ENCODE peak calls at places on chromosomes 12 and 14, in five cellular contexts. One of them, this sample, is unnamed.

GRCh38 chr12:94244165-94245133 is 96.1 kb downstream of the PLXNC1 start:
- DNase-seq in AG04449: no peak
- DNase-seq in tibial nerve: no peak
- DNase-seq in heart left ventricle: peak
- DNase-seq in spleen: peak
- DNase-seq in this sample: no peak

GRCh38 chr14:69260246-69260978 is 454 bp downstream of the GALNT16 start:
- DNase-seq in heart left ventricle: no peak
- DNase-seq in AG04449: no peak
- DNase-seq in spleen: no peak
- DNase-seq in tibial nerve: no peak
- DNase-seq in this sample: no peak

GRCh38 chr12:115944392-115944742 is 333.1 kb downstream of the MED13L start:
- DNase-seq in AG04449: no peak
- DNase-seq in tibial nerve: no peak
- DNase-seq in spleen: no peak
- DNase-seq in heart left ventricle: no peak
- DNase-seq in this sample: no peak

GRCh38 chr14:93044116-93044515 is 71.6 kb downstream of the ITPK1 start:
- DNase-seq in tibial nerve: no peak
- DNase-seq in spleen: no peak
- DNase-seq in AG04449: no peak
- DNase-seq in heart left ventricle: no peak
- DNase-seq in this sample: no peak

GRCh38 chr14:59325906-59326305 is 137.4 kb downstream of the DAAM1 start:
- DNase-seq in tibial nerve: no peak
- DNase-seq in heart left ventricle: no peak
- DNase-seq in AG04449: no peak
- DNase-seq in spleen: no peak
- DNase-seq in this sample: no peak

GRCh38 chr14:49982082-49982481 is 89.2 kb downstream of the ARF6 start:
- DNase-seq in spleen: no peak
- DNase-seq in heart left ventricle: no peak
- DNase-seq in tibial nerve: no peak
- DNase-seq in AG04449: no peak
- DNase-seq in this sample: no peak

GRCh38 chr12:26701604-26702215 is 131.3 kb downstream of the ITPR2 start:
- DNase-seq in tibial nerve: no peak
- DNase-seq in spleen: no peak
- DNase-seq in AG04449: no peak
- DNase-seq in heart left ventricle: no peak
- DNase-seq in this sample: no peak

GRCh38 chr14:73058923-73059311 is 583 bp downstream of the RBM25 start:
- DNase-seq in heart left ventricle: no peak
- DNase-seq in AG04449: no peak
- DNase-seq in spleen: no peak
- DNase-seq in tibial nerve: no peak
- DNase-seq in this sample: no peak

GRCh38 chr12:76530531-76530930 is 29.0 kb downstream of the OSBPL8 start:
- DNase-seq in heart left ventricle: no peak
- DNase-seq in spleen: no peak
- DNase-seq in AG04449: no peak
- DNase-seq in tibial nerve: no peak
- DNase-seq in this sample: no peak

GRCh38 chr12:76532520-76532919 is 27.1 kb downstream of the OSBPL8 start:
- DNase-seq in heart left ventricle: no peak
- DNase-seq in spleen: no peak
- DNase-seq in tibial nerve: no peak
- DNase-seq in AG04449: no peak
- DNase-seq in this sample: no peak

GRCh38 chr12:76533331-76533730 is 26.2 kb downstream of the OSBPL8 start:
- DNase-seq in tibial nerve: no peak
- DNase-seq in AG04449: no peak
- DNase-seq in spleen: no peak
- DNase-seq in heart left ventricle: no peak
- DNase-seq in this sample: no peak

GRCh38 chr12:76529226-76529918 is 30.2 kb downstream of the OSBPL8 start:
- DNase-seq in heart left ventricle: no peak
- DNase-seq in tibial nerve: no peak
- DNase-seq in spleen: no peak
- DNase-seq in AG04449: no peak
- DNase-seq in this sample: no peak

GRCh38 chr12:76531056-76531455 is 28.5 kb downstream of the OSBPL8 start:
- DNase-seq in tibial nerve: no peak
- DNase-seq in spleen: no peak
- DNase-seq in heart left ventricle: no peak
- DNase-seq in AG04449: no peak
- DNase-seq in this sample: no peak
- TF ChIP-seq CTCF in tibial nerve: no peak
- TF ChIP-seq CTCF in spleen: no peak
- TF ChIP-seq CTCF in heart left ventricle: no peak
- TF ChIP-seq CTCF in AG04449: no peak
- TF ChIP-seq CTCF in this sample: no peak

DNA sequence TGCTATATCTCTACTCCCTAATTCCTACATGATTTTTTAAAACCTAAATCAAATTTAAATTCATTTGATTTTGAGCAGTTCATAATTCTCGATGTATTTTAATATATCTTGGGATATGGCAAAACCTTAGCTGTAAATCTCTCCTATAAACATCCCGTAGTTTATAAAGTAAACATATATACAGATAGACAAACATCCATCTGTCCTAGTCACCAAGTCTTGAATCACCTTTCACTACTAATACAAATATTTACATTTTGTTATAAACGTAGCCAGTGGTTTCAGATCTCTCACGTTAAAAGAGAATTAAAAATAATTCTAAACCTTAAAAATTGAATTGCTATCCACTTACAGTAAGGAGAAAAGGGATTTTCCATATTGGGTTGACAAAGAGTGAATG is 107.0 kb downstream of the TSHR start:
- DNase-seq in AG04449: no peak
- DNase-seq in heart left ventricle: no peak
- DNase-seq in tibial nerve: no peak
- DNase-seq in spleen: no peak
- DNase-seq in this sample: no peak
- H3K4me3 ChIP-seq in AG04449: no peak
- H3K4me3 ChIP-seq in heart left ventricle: no peak
- H3K4me3 ChIP-seq in tibial nerve: no peak
- H3K4me3 ChIP-seq in spleen: no peak
- H3K4me3 ChIP-seq in this sample: no peak

DNA sequence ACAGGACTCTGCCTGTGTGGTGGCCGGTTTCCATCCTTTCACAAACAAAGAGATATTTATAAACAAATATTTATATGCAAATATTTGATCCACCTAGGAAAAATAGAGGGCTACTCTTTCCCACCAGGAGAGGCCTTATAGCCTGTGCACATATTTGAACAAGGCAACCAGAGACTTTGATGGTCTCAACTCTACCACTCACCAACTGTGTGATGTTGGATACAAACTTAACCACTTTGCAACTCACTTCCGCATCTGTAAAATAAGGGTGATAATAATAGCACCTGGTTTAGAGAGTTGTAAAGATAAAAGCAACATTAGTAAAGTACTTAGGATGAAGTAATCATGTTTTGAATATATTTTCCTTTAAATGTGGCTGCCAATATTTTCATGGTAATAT is 1.5 kb upstream of the CLEC12A start:
- DNase-seq in tibial nerve: no peak
- DNase-seq in heart left ventricle: no peak
- DNase-seq in AG04449: no peak
- DNase-seq in spleen: no peak
- DNase-seq in this sample: no peak
- TF ChIP-seq CTCF in tibial nerve: no peak
- TF ChIP-seq CTCF in heart left ventricle: no peak
- TF ChIP-seq CTCF in AG04449: no peak
- TF ChIP-seq CTCF in spleen: no peak
- TF ChIP-seq CTCF in this sample: no peak

DNA sequence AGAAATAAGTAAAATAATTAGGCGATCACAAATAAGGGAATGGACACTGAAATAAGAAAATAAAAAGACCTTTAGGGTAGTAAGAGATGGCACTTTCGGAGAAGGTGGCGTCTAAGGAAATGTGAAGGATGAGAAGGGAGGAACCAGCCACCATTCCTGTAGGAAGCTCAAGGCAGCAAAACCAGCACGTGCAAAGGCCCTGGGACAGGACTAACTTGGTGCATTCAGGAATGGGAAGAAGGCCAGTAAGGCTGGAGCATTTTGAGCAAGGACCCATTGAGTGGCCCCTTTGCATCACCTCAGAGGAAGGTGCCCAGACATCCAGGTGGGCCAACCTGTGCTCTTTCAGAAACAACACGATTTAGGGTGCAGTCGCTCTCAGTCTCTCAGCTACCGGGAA is 738 bp upstream of the VPS37B start:
- DNase-seq in tibial nerve: no peak
- DNase-seq in heart left ventricle: no peak
- DNase-seq in AG04449: no peak
- DNase-seq in spleen: no peak
- DNase-seq in this sample: no peak
- H3K4me3 ChIP-seq in tibial nerve: no peak
- H3K4me3 ChIP-seq in heart left ventricle: no peak
- H3K4me3 ChIP-seq in AG04449: no peak
- H3K4me3 ChIP-seq in spleen: no peak
- H3K4me3 ChIP-seq in this sample: no peak

DNA sequence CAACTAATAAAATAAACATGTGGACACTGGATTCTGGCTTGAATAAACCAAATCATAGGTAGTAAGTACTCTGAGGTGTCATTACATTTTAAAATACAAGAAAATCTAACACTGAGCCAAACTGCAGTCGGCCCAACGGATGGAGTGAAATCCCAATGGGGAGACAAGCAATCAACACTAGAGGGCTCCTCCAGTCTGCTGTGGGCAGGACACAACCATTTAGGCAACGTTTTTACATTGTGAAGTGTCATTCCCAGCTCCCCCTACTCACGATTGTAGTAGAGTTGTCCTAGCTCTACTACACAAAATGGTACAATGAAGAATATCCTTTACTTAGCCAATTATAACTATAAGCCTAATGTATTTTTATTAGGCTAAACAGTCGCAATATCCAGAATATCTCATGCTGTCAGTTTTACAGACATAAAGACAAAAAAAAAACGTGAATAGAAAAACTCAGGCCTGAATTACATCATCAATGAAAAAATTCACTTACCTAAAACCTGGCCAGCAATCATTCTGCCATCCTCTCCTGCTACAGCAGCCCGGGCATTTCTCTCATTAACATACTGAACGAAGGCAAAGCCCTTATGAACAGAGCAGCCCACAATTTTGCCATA is 35.7 kb downstream of the HNRNPC start:
- DNase-seq in tibial nerve: no peak
- DNase-seq in AG04449: no peak
- DNase-seq in heart left ventricle: no peak
- DNase-seq in spleen: no peak
- DNase-seq in this sample: no peak
- TF ChIP-seq CTCF in tibial nerve: no peak
- TF ChIP-seq CTCF in AG04449: peak
- TF ChIP-seq CTCF in heart left ventricle: no peak
- TF ChIP-seq CTCF in spleen: no peak
- TF ChIP-seq CTCF in this sample: peak

DNA sequence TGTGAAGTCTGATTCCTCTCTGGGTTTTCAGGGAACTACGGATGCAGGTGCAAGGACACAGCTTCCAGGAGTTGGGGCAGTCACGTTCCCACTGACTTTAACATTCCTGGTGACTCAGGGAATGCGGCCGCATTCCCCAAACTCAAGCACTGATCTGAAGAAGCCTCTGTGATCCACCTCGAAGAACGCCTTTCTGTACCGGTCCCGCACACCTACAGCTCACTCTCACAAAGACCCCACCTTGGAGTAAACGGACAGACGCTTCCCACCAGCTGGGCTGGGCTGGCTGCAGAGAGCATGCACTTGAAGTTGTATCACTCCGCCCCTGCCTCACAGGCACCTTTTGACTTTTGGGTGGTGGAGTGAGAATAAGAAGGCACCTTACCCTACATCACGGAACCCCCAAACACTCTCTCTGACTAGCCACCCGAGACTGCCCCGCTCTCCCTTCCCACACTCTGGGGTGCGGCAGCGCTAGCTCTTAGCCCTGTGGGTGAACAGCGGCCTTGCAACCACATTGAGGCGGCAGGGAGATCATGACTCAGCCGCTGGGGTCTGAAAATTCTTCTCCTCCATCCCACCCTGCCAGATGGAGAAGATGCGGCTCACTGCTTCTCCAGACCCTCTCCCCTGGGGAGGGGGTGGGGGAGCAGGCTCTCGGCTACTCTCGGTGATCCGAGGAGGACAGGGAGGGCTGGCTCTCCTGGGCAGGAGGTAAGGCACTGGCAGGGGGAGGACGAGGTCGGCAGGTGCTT is 23.7 kb upstream of the HDAC7 start:
- DNase-seq in tibial nerve: no peak
- DNase-seq in heart left ventricle: no peak
- DNase-seq in AG04449: no peak
- DNase-seq in spleen: peak
- DNase-seq in this sample: no peak
- H3K4me3 ChIP-seq in tibial nerve: no peak
- H3K4me3 ChIP-seq in heart left ventricle: no peak
- H3K4me3 ChIP-seq in AG04449: no peak
- H3K4me3 ChIP-seq in spleen: no peak
- H3K4me3 ChIP-seq in this sample: no peak

This sample was measured in BJ.